ENCODE peak calls at places on chromosomes 4 and X, in four cellular contexts. W is left ventricle myocardium inferior, F is psoas muscle, R is right atrium auricular region. J is an unnamed sample. For H3K27me3, the result is how much of the 10 kb centered on the place peaks cover.

GRCh38 chr4:46425775-46426400 is 36.0 kb upstream of the GABRA2 start:
- DNase-seq in W (no peak), R (no peak), F (no peak), J (no peak)

GRCh38 chr4:23929248-23929647 is 39.4 kb upstream of the PPARGC1A start:
- DNase-seq in F (no peak), R (no peak), W (no peak), J (no peak)

GRCh38 chrX:87402256-87402655 is 115.3 kb upstream of the KLHL4 start:
- DNase-seq in W (no peak), F (no peak), R (no peak), J (no peak)

GRCh38 chr4:52983563-52984303 is 121.6 kb downstream of the RASL11B start:
- DNase-seq in F (no peak), R (no peak), W (no peak), J (no peak)

GRCh38 chrX:11665144-11666040 is at the start of gene ARHGAP6:
- DNase-seq in W (peak), F (peak), R (no peak), J (peak)

GRCh38 chr4:40307627-40308497 is 27.3 kb upstream of the CHRNA9 start:
- DNase-seq in R (no peak), F (no peak), W (peak), J (no peak)

GRCh38 chrX:141642979-141643378 is 53.5 kb downstream of the SPANXA2 start:
- DNase-seq in F (no peak), R (no peak), W (no peak), J (no peak)

GRCh38 chrX:15350329-15350996 is 15.1 kb upstream of the PIGA start:
- DNase-seq in R (no peak), F (no peak), W (no peak), J (no peak)

GRCh38 chr4:41437264-41437566 is 100.7 kb upstream of the LIMCH1 start:
- DNase-seq in W (no peak), R (no peak), F (no peak), J (no peak)

GRCh38 chr4:184400375-184400870 is 73.9 kb downstream of the IRF2 start:
- DNase-seq in R (peak), F (no peak), W (no peak), J (no peak)

GRCh38 chr4:7979652-7979968 is 39.9 kb upstream of the AFAP1 start:
- DNase-seq in W (no peak), R (no peak), F (no peak), J (no peak)

GRCh38 chrX:143648705-143649104 is 12.8 kb upstream of the SLITRK4 start:
- DNase-seq in W (no peak), F (no peak), R (no peak), J (peak)

GRCh38 chr4:139164731-139165130 is 12.3 kb downstream of the ELF2 start:
- DNase-seq in F (no peak), R (no peak), W (no peak), J (no peak)

GRCh38 chr4:101419324-101420135 is 72.2 kb upstream of the PPP3CA start:
- DNase-seq in R (no peak), F (no peak), W (no peak), J (no peak)

GRCh38 chr4:24778427-24779225 is 16.7 kb upstream of the SOD3 start:
- DNase-seq in F (peak), W (peak), R (peak), J (no peak)

DNA sequence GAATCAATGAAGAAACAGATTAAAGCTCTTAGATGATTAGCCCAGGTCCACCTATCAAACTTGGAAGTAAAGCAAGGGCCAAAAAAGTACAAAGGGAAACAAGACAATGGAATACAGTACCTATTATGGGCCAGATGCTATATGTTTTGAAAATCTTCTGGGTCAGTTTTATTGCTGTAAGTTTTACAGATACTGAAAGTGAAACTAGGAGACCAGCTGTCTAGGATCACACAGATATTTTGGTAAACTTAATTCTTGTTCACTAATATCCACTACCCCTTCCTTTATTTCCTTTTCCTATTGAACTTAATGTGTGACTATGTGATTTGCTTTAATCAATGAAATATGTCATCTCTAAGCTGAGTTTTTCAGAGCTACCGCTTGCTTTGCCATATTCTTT is 505.4 kb upstream of the PITX2 start:
- DNase-seq in W (no peak), R (no peak), F (no peak), J (no peak)
- H3K27ac ChIP-seq in W (no peak), R (no peak), F (no peak), J (no peak)

GRCh38 chr4:12926189-12927066 is 557.7 kb downstream of the RAB28 start:
- DNase-seq in R (no peak), F (no peak), W (no peak), J (no peak)
- H3K4me3 ChIP-seq in R (no peak), F (no peak), W (no peak), J (no peak)

GRCh38 chrX:2693123-2693438 is 2.0 kb downstream of the CD99 start:
- DNase-seq in R (no peak), F (no peak), W (no peak), J (no peak)

GRCh38 chrX:2692221-2693122 is 1.4 kb downstream of the CD99 start:
- DNase-seq in R (peak), F (peak), W (peak), J (peak)

GRCh38 chrX:2691543-2692220 is 587 bp downstream of the CD99 start:
- DNase-seq in F (peak), W (peak), R (no peak), J (peak)

GRCh38 chrX:2694868-2695267 is 3.8 kb downstream of the CD99 start:
- DNase-seq in F (no peak), R (no peak), W (no peak), J (no peak)

DNA sequence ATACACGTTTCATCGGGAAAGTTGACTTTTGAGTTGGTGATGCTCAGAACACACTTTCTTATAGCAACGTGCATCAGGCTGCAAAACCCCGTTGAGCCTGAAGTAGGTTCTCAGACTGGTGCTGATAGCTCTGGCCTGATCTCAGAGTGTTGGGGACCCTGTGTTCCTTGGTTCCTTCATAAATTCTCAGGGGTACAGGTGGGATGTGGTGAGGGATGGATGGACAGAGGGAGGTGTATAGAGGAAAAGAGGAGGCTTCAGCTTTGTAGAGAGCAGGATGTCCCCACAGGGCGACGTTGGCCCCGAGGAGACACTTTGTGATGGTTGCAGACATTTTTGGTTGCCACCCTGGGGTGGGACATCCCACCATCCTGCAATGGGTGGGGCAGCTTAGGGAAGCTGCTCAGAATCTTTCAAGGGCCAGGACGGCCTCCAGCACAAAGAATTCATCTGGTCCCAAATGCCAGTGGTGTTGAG is 2.5 kb downstream of the CD99 start:
- DNase-seq in W (no peak), R (no peak), F (no peak), J (no peak)
- H3K27me3 ChIP-seq in W (under half), R (under half), F (under half), J (under half)

GRCh38 chrX:12894074-12894691 is 12.2 kb upstream of the TLR8 start:
- DNase-seq in W (peak), F (peak), R (no peak), J (peak)

GRCh38 chrX:12887767-12888166 is 18.7 kb upstream of the TLR8 start:
- DNase-seq in R (no peak), W (no peak), F (no peak), J (no peak)

GRCh38 chrX:12891915-12892506 is 14.4 kb upstream of the TLR8 start:
- DNase-seq in F (no peak), R (no peak), W (no peak), J (no peak)

GRCh38 chrX:12890467-12890866 is 16.0 kb upstream of the TLR8 start:
- DNase-seq in F (no peak), R (no peak), W (no peak), J (no peak)

GRCh38 chrX:12891167-12891566 is 15.3 kb upstream of the TLR8 start:
- DNase-seq in F (no peak), W (no peak), R (no peak), J (no peak)
- H3K27ac ChIP-seq in F (no peak), W (no peak), R (no peak), J (no peak)

DNA sequence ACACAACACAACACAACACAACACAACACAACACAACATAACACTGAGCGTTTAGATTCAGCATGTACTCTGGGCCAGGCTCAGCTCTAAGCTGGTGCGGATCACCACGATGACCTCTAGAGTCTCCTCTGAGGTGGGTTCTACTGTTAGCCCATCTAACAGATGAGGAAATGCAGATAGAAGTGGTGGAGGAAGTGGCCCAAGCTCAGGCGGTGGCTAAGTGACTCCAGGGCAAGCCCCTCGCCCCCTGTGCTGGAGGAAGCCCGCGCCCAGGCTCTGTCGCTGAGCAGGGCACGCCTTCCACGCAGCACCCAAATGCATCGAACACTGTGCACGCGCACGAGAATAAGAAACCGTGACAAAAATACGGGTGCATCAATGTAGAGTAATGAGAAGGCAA is 45.3 kb upstream of the CDKN2AIP start:
- DNase-seq in R (no peak), W (no peak), F (no peak), J (no peak)
- H3K4me3 ChIP-seq in R (no peak), W (peak), F (no peak), J (no peak)

GRCh38 chr4:30525662-30526061 is 194.5 kb upstream of the PCDH7 start:
- DNase-seq in R (no peak), F (no peak), W (no peak), J (no peak)
- H3K27me3 ChIP-seq in R (under half), F (under half), W (under half), J (under half)

GRCh38 chr4:128560754-128561495 is 248.6 kb upstream of the JADE1 start:
- DNase-seq in R (no peak), F (no peak), W (no peak), J (no peak)
- H3K27ac ChIP-seq in R (peak), F (no peak), W (peak), J (peak)